ENCODE peak calls at places on chromosomes 2 and 18, in nine cellular contexts. X, C, R, B, E, Q, L, K and F are unnamed samples.

GRCh38 chr2:214830794-214831346 is 21.4 kb upstream of the BARD1 start:
- DNase-seq in X (peak; percentile 27), C (peak; percentile 47), R (no peak), B (no peak), E (peak; percentile 14), Q (no peak), L (no peak), K (no peak), F (peak; percentile 52)

GRCh38 chr18:51687845-51688585 is 490.5 kb upstream of the MEX3C start:
- DNase-seq in X (no peak), C (no peak), R (no peak), B (no peak), E (no peak), Q (no peak), L (no peak), K (no peak), F (no peak)

GRCh38 chr2:36672199-36672598 is 24.3 kb upstream of the VIT start:
- DNase-seq in X (peak; percentile 62), C (peak; percentile 75), R (peak; percentile 26), B (peak; percentile 53), E (peak; percentile 53), Q (no peak), L (peak; percentile 33), K (peak; percentile 32), F (peak; percentile 67)

GRCh38 chr2:88857951-88858406 is 166.5 kb downstream of the RPIA start:
- DNase-seq in X (no peak), C (no peak), R (peak; percentile 95), B (peak; percentile 50), E (peak; percentile 25), Q (peak; percentile 52), L (no peak), K (no peak), F (no peak)

GRCh38 chr18:58232674-58233073 is 188.6 kb downstream of the NEDD4L start:
- DNase-seq in X (no peak), C (no peak), R (no peak), B (no peak), E (no peak), Q (no peak), L (no peak), K (no peak), F (no peak)

GRCh38 chr2:9010866-9011265 is 7.4 kb upstream of the MBOAT2 start:
- DNase-seq in X (no peak), C (peak; percentile 64), R (no peak), B (no peak), E (peak; percentile 80), Q (no peak), L (no peak), K (no peak), F (peak; percentile 32)

GRCh38 chr18:64974378-64975125 is 776.3 kb upstream of the CDH7 start:
- DNase-seq in X (peak; percentile 33), C (no peak), R (no peak), B (no peak), E (no peak), Q (no peak), L (no peak), K (no peak), F (no peak)

GRCh38 chr2:188295067-188295685 is 3.5 kb downstream of the GULP1 start:
- DNase-seq in X (no peak), C (no peak), R (no peak), B (no peak), E (no peak), Q (no peak), L (no peak), K (no peak), F (peak; percentile 33)

GRCh38 chr2:41926614-41927580 is 120.9 kb upstream of the PKDCC start:
- DNase-seq in X (no peak), C (peak; percentile 52), R (no peak), B (no peak), E (no peak), Q (no peak), L (no peak), K (no peak), F (no peak)

GRCh38 chr2:41925009-41925408 is 122.8 kb upstream of the PKDCC start:
- DNase-seq in X (no peak), C (no peak), R (no peak), B (no peak), E (peak; percentile 36), Q (no peak), L (no peak), K (no peak), F (no peak)

GRCh38 chr2:41930807-41931566 is 116.8 kb upstream of the PKDCC start:
- DNase-seq in X (no peak), C (peak; percentile 33), R (no peak), B (peak; percentile 98), E (peak; percentile 67), Q (no peak), L (no peak), K (peak; percentile 26), F (peak; percentile 89)

GRCh38 chr2:41928593-41928992 is 119.2 kb upstream of the PKDCC start:
- DNase-seq in X (no peak), C (peak; percentile 94), R (no peak), B (peak; percentile 96), E (peak; percentile 82), Q (no peak), L (no peak), K (no peak), F (peak; percentile 89)

GRCh38 chr2:41927581-41928260 is 120.1 kb upstream of the PKDCC start:
- DNase-seq in X (no peak), C (peak; percentile 20), R (no peak), B (no peak), E (no peak), Q (no peak), L (no peak), K (no peak), F (no peak)
- H3K4me1 ChIP-seq in X (peaks cover 11% of the 10 kb centered on the region), C (peaks cover 34% of the 10 kb centered on the region), R (no peaks in the 10 kb centered on the region), B (peaks cover 69% of the 10 kb centered on the region), E (peaks cover 10% of the 10 kb centered on the region), Q (no peaks in the 10 kb centered on the region), L (no peaks in the 10 kb centered on the region), K (peaks cover 18% of the 10 kb centered on the region), F (peaks cover 42% of the 10 kb centered on the region)

GRCh38 chr18:23105030-23105429 is 30.3 kb upstream of the CABLES1 start:
- DNase-seq in X (no peak), C (no peak), R (no peak), B (peak; percentile 58), E (no peak), Q (no peak), L (no peak), K (no peak), F (peak; percentile 63)

GRCh38 chr18:23108496-23108895 is 26.8 kb upstream of the CABLES1 start:
- DNase-seq in X (no peak), C (peak; percentile 46), R (no peak), B (peak; percentile 56), E (no peak), Q (no peak), L (no peak), K (no peak), F (peak; percentile 45)

GRCh38 chr18:23105581-23106219 is 29.6 kb upstream of the CABLES1 start:
- DNase-seq in X (no peak), C (no peak), R (no peak), B (peak; percentile 55), E (no peak), Q (no peak), L (no peak), K (no peak), F (peak; percentile 49)

GRCh38 chr18:23106575-23106974 is 28.7 kb upstream of the CABLES1 start:
- DNase-seq in X (no peak), C (peak; percentile 95), R (no peak), B (peak; percentile 91), E (peak; percentile 94), Q (no peak), L (no peak), K (peak; percentile 88), F (peak; percentile 98)

DNA sequence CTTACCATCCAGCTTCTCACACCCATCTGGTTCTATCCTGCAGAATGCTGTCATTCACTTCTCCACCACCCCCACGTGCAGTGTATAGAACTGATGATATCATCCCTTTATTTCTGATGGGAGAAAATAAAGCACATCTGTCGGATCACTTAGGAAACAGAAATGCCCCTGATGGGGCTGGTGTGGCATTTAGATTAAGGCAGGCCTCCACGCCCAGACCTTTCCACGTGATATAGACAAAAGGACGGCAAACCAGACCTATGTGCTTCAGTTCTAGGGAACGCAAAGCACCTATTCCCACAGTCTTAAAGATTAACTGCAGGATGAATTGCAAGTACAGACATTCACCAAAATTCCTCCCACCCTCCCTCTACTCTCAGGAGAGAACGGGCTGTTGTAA is 27.6 kb upstream of the CABLES1 start:
- DNase-seq in X (no peak), C (peak; percentile 25), R (no peak), B (no peak), E (no peak), Q (no peak), L (no peak), K (no peak), F (no peak)
- H2AFZ ChIP-seq in X (peak overlapping the region; percentile 43), C (no peak overlapping the region), R (no peak overlapping the region), B (no peak overlapping the region), E (no peak overlapping the region), Q (no peak overlapping the region), L (no peak overlapping the region), K (peak overlapping the region; percentile 84), F (no peak overlapping the region)

GRCh38 chr2:45840481-45840880 is 189.0 kb downstream of the PRKCE start:
- DNase-seq in X (no peak), C (no peak), R (no peak), B (no peak), E (no peak), Q (no peak), L (no peak), K (no peak), F (no peak)
- H3K4me1 ChIP-seq in X (peaks cover 42% of the 10 kb centered on the region), C (peaks cover 17% of the 10 kb centered on the region), R (peaks cover 66% of the 10 kb centered on the region), B (no peaks in the 10 kb centered on the region), E (peaks cover 10% of the 10 kb centered on the region), Q (peaks cover 3% of the 10 kb centered on the region), L (peaks cover 51% of the 10 kb centered on the region), K (no peaks in the 10 kb centered on the region), F (peaks cover 15% of the 10 kb centered on the region)

GRCh38 chr2:144624451-144624850 is 104.5 kb upstream of the ZEB2 start:
- DNase-seq in X (no peak), C (no peak), R (no peak), B (no peak), E (no peak), Q (no peak), L (no peak), K (no peak), F (no peak)

GRCh38 chr2:144630459-144631215 is 110.7 kb upstream of the ZEB2 start:
- DNase-seq in X (no peak), C (no peak), R (no peak), B (no peak), E (no peak), Q (no peak), L (peak; percentile 73), K (no peak), F (peak; percentile 9)

GRCh38 chr2:144628566-144628965 is 108.6 kb upstream of the ZEB2 start:
- DNase-seq in X (no peak), C (no peak), R (no peak), B (no peak), E (no peak), Q (no peak), L (no peak), K (no peak), F (peak; percentile 55)

GRCh38 chr2:144625216-144626010 is 105.5 kb upstream of the ZEB2 start:
- DNase-seq in X (no peak), C (no peak), R (no peak), B (no peak), E (no peak), Q (no peak), L (no peak), K (no peak), F (peak; percentile 16)

DNA sequence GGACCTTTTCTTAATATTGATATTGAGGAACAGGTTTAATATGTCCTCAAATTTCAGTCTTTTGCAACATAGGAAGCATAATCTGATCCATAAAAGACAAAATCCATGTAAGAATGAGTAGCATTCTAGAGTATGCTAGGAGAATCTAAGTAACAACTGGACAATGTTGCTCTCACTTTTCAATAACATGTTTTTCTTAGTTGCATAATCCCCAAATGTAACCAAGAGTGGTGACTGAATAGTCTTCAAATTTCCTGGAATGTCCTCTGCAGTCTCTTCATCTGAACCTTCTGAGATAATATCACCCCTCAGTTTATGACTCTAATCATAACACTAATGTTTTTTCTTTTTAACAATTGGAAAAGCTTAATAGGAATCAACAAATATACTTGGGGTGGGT is 110.0 kb upstream of the ZEB2 start:
- DNase-seq in X (no peak), C (peak; percentile 42), R (no peak), B (no peak), E (no peak), Q (no peak), L (no peak), K (no peak), F (no peak)
- H2AFZ ChIP-seq in X (no peak overlapping the region), C (no peak overlapping the region), R (peak overlapping the region; percentile 46), B (no peak overlapping the region), E (no peak overlapping the region), Q (no peak overlapping the region), L (no peak overlapping the region), K (no peak overlapping the region), F (no peak overlapping the region)